ENCODE peak calls at places on chromosomes 5 and 9, in eight cellular contexts. J is H9; S is heart left ventricle; G is CD8-positive, alpha-beta T cell; O is uterus; W is HFFc6; L is ovary; B is tibial artery. X is an unnamed sample.

GRCh38 chr5:29897916-29898315 is 1295.6 kb upstream of the CDH6 start:
- DNase-seq in J (no peak), S (no peak), G (no peak), O (no peak), W (no peak), L (no peak), B (no peak), X (no peak)

GRCh38 chr5:172564187-172564586 is 76.9 kb upstream of the NEURL1B start:
- DNase-seq in J (no peak), S (peak; percentile 15), G (no peak), O (no peak), W (no peak), L (no peak), B (no peak), X (no peak)

GRCh38 chr9:112170235-112170634 is 4.9 kb downstream of the SUSD1 start:
- DNase-seq in J (no peak), S (no peak), G (no peak), O (no peak), W (no peak), L (no peak), B (no peak), X (no peak)

GRCh38 chr5:119478781-119479180 is 26.5 kb downstream of the HSD17B4 start:
- DNase-seq in J (no peak), S (no peak), G (no peak), O (no peak), W (no peak), L (no peak), B (no peak), X (no peak)

GRCh38 chr5:88141695-88141979 is 127.0 kb downstream of the TMEM161B start:
- DNase-seq in J (no peak), S (no peak), G (no peak), O (no peak), W (no peak), L (no peak), B (no peak), X (no peak)

GRCh38 chr5:2634399-2635176 is 116.9 kb downstream of the IRX2 start:
- DNase-seq in J (peak; percentile 50), S (no peak), G (no peak), O (no peak), W (no peak), L (no peak), B (no peak), X (no peak)

GRCh38 chr9:75941066-75941465 is 50.6 kb downstream of the PCSK5 start:
- DNase-seq in J (no peak), S (no peak), G (no peak), O (no peak), W (no peak), L (no peak), B (no peak), X (no peak)

GRCh38 chr5:123610209-123610608 is 98.2 kb downstream of the CSNK1G3 start:
- DNase-seq in J (no peak), S (no peak), G (no peak), O (no peak), W (peak; percentile 4), L (no peak), B (no peak), X (no peak)

GRCh38 chr5:129460951-129461815 is 1.1 kb downstream of the ADAMTS19 start:
- DNase-seq in J (peak; percentile 73), S (peak; percentile 69), G (no peak), O (peak; percentile 72), W (no peak), L (peak; percentile 10), B (no peak), X (peak; percentile 49)

GRCh38 chr5:172091956-172092732 is 85.7 kb upstream of the FBXW11 start:
- DNase-seq in J (peak; percentile 31), S (peak; percentile 46), G (no peak), O (no peak), W (no peak), L (no peak), B (peak; percentile 56), X (no peak)

GRCh38 chr5:138491284-138491648 is 26.0 kb downstream of the EGR1 start:
- DNase-seq in J (no peak), S (no peak), G (no peak), O (peak; percentile 24), W (no peak), L (no peak), B (no peak), X (no peak)

GRCh38 chr5:4027335-4027734 is 431.7 kb downstream of the IRX1 start:
- DNase-seq in J (no peak), S (no peak), G (no peak), O (no peak), W (no peak), L (no peak), B (no peak), X (no peak)

GRCh38 chr5:88269222-88269771 is 652 bp upstream of the TMEM161B start:
- DNase-seq in J (no peak), S (no peak), G (peak; percentile 44), O (no peak), W (no peak), L (no peak), B (no peak), X (no peak)

GRCh38 chr5:72951850-72952468 is 3.9 kb upstream of the FCHO2 start:
- DNase-seq in J (no peak), S (no peak), G (no peak), O (no peak), W (peak; percentile 68), L (no peak), B (no peak), X (no peak)

GRCh38 chr9:73347123-73347522 is 195.5 kb downstream of the ANXA1 start:
- DNase-seq in J (no peak), S (no peak), G (no peak), O (no peak), W (no peak), L (no peak), B (no peak), X (no peak)

GRCh38 chr5:166768536-166768935 is 1522.9 kb upstream of the WWC1 start:
- DNase-seq in J (no peak), S (no peak), G (no peak), O (no peak), W (no peak), L (no peak), B (no peak), X (no peak)

GRCh38 chr9:76756273-76756650 is 8.0 kb upstream of the PCA3 start:
- DNase-seq in J (peak; percentile 59), S (no peak), G (no peak), O (no peak), W (peak; percentile 21), L (no peak), B (no peak), X (no peak)

GRCh38 chr5:89929834-89930233 is 479.7 kb downstream of the CETN3 start:
- DNase-seq in J (no peak), S (no peak), G (no peak), O (no peak), W (no peak), L (no peak), B (no peak), X (no peak)

GRCh38 chr5:89930591-89931383 is 478.8 kb downstream of the CETN3 start:
- DNase-seq in J (no peak), S (no peak), G (no peak), O (no peak), W (peak; percentile 34), L (no peak), B (no peak), X (peak; percentile 4)

GRCh38 chr5:89929173-89929572 is 480.4 kb downstream of the CETN3 start:
- DNase-seq in J (peak; percentile 33), S (no peak), G (no peak), O (no peak), W (no peak), L (no peak), B (no peak), X (no peak)

GRCh38 chr5:89934069-89934468 is 475.5 kb downstream of the CETN3 start:
- DNase-seq in J (no peak), S (no peak), G (no peak), O (no peak), W (no peak), L (no peak), B (no peak), X (no peak)

GRCh38 chr5:89932771-89933181 is 476.8 kb downstream of the CETN3 start:
- DNase-seq in J (no peak), S (no peak), G (no peak), O (no peak), W (no peak), L (no peak), B (no peak), X (no peak)
- TF ChIP-seq CTCF in J (no peak), S (no peak), G (no peak), O (no peak), W (no peak), L (no peak), B (no peak), X (no peak)

GRCh38 chr9:122016789-122017188 is 76.3 kb downstream of the TTLL11 start:
- DNase-seq in J (no peak), S (no peak), G (no peak), O (peak; percentile 31), W (no peak), L (peak; percentile 27), B (no peak), X (no peak)
- TF ChIP-seq CTCF in J (peak; percentile 47), S (peak; percentile 23), G (no peak), O (peak; percentile 16), W (peak; percentile 68), L (peak; percentile 32), B (peak; percentile 28), X (no peak)

GRCh38 chr9:17793713-17794622 is 215.1 kb downstream of the SH3GL2 start:
- DNase-seq in J (peak; percentile 36), S (no peak), G (no peak), O (no peak), W (peak; percentile 11), L (no peak), B (no peak), X (no peak)
- TF ChIP-seq CTCF in J (peak; percentile 45), S (no peak), G (no peak), O (no peak), W (peak; percentile 28), L (no peak), B (no peak), X (no peak)

DNA sequence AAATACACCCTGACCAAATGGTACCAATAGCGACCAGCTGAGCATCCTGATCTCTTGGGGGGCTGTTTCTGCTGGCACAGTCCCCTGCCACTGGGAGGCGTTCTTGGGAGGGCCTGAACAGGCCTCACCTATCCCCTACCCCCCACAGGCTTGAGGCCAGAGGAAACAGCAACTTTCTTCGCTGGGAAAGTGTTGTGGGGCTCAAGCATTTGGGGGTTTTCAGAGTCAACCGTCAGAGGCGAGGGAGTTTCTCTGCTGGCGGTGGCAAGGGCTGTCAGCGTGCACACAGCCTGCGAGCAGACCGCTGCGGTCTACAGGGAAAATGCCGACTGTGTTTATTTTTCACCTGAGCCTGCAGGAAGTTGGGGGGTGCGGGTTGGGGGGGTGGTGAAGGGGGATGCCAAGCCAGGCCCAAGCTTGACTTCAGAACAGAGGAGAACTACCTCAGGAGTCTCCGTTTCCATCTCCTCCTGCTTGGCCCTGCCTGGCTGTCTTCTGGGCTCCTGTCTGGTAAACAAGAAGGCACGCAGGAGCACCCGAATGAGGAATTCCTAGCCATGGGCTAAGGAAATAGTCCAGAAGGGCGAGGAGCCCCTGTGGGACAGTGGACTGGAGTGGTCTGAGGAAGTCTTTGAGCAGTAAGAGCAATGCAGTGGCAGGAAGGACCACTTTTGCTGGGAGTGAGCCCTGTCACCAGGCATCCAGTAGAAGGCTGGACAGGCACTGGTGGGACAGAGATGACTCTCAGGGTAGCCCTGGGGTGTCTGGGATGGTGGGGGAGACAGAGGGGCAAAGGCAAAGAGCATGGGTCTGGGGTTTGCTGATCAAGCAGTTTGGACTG is 18.1 kb downstream of the TCF7 start:
- DNase-seq in J (peak; percentile 54), S (no peak), G (peak; percentile 96), O (no peak), W (no peak), L (no peak), B (peak; percentile 56), X (peak; percentile 72)
- TF ChIP-seq CTCF in J (peak; percentile 52), S (no peak), G (peak; percentile 44), O (no peak), W (peak; percentile 23), L (no peak), B (no peak), X (peak; percentile 74)

X was measured in GM13977.